ENCODE peak calls at places on chromosomes 2 and 18, in five cellular contexts. One of them, this sample, is unnamed.

GRCh38 chr2:7427293-7428060 is 510.3 kb downstream of the RNF144A start:
- DNase-seq in neural crest cell: peak; percentile 30
- DNase-seq in foreskin fibroblast: peak; percentile 76
- DNase-seq in neural progenitor cell: peak; percentile 82
- DNase-seq in GM13976: peak; percentile 57
- DNase-seq in this sample: no peak

GRCh38 chr2:180573951-180574350 is 406.5 kb upstream of the UBE2E3 start:
- DNase-seq in neural crest cell: no peak
- DNase-seq in foreskin fibroblast: peak; percentile 73
- DNase-seq in neural progenitor cell: no peak
- DNase-seq in GM13976: no peak
- DNase-seq in this sample: no peak

GRCh38 chr2:183291436-183291835 is 167.2 kb downstream of the NUP35 start:
- DNase-seq in neural crest cell: no peak
- DNase-seq in foreskin fibroblast: no peak
- DNase-seq in neural progenitor cell: no peak
- DNase-seq in GM13976: no peak
- DNase-seq in this sample: no peak

GRCh38 chr2:44550571-44550970 is 188.8 kb downstream of the CAMKMT start:
- DNase-seq in neural crest cell: no peak
- DNase-seq in foreskin fibroblast: peak; percentile 49
- DNase-seq in neural progenitor cell: no peak
- DNase-seq in GM13976: peak; percentile 9
- DNase-seq in this sample: no peak

GRCh38 chr2:43109261-43109743 is 117.1 kb downstream of the ZFP36L2 start:
- DNase-seq in neural crest cell: no peak
- DNase-seq in foreskin fibroblast: no peak
- DNase-seq in neural progenitor cell: no peak
- DNase-seq in GM13976: no peak
- DNase-seq in this sample: no peak

GRCh38 chr18:6917082-6917481 is 187.6 kb downstream of the ARHGAP28 start:
- DNase-seq in neural crest cell: no peak
- DNase-seq in foreskin fibroblast: peak; percentile 5
- DNase-seq in neural progenitor cell: no peak
- DNase-seq in GM13976: no peak
- DNase-seq in this sample: no peak

GRCh38 chr2:8409461-8410260 is 272.2 kb upstream of the ID2 start:
- DNase-seq in neural crest cell: no peak
- DNase-seq in foreskin fibroblast: peak; percentile 33
- DNase-seq in neural progenitor cell: no peak
- DNase-seq in GM13976: no peak
- DNase-seq in this sample: no peak

GRCh38 chr2:38572167-38572566 is 30.6 kb downstream of the HNRNPLL start:
- DNase-seq in neural crest cell: no peak
- DNase-seq in foreskin fibroblast: peak; percentile 88
- DNase-seq in neural progenitor cell: no peak
- DNase-seq in GM13976: no peak
- DNase-seq in this sample: no peak

GRCh38 chr2:105732096-105732495 is 12.6 kb upstream of the NCK2 start:
- DNase-seq in neural crest cell: no peak
- DNase-seq in foreskin fibroblast: peak; percentile 29
- DNase-seq in neural progenitor cell: no peak
- DNase-seq in GM13976: no peak
- DNase-seq in this sample: no peak

GRCh38 chr2:25418944-25419677 is 77.4 kb upstream of the DNMT3A start:
- DNase-seq in neural crest cell: no peak
- DNase-seq in foreskin fibroblast: peak; percentile 31
- DNase-seq in neural progenitor cell: no peak
- DNase-seq in GM13976: no peak
- DNase-seq in this sample: no peak

GRCh38 chr2:127049927-127050802 is 56.8 kb downstream of the BIN1 start:
- DNase-seq in neural crest cell: peak; percentile 76
- DNase-seq in foreskin fibroblast: peak; percentile 80
- DNase-seq in neural progenitor cell: peak; percentile 81
- DNase-seq in GM13976: peak; percentile 93
- DNase-seq in this sample: no peak

GRCh38 chr2:142217804-142218203 is 87.0 kb upstream of the LRP1B start:
- DNase-seq in neural crest cell: no peak
- DNase-seq in foreskin fibroblast: peak; percentile 17
- DNase-seq in neural progenitor cell: no peak
- DNase-seq in GM13976: no peak
- DNase-seq in this sample: no peak

GRCh38 chr18:59769105-59769865 is 72.1 kb upstream of the CCBE1 start:
- DNase-seq in neural crest cell: no peak
- DNase-seq in foreskin fibroblast: peak; percentile 70
- DNase-seq in neural progenitor cell: no peak
- DNase-seq in GM13976: no peak
- DNase-seq in this sample: no peak

GRCh38 chr2:179461367-179461886 is 196.8 kb upstream of the SESTD1 start:
- DNase-seq in neural crest cell: no peak
- DNase-seq in foreskin fibroblast: peak; percentile 42
- DNase-seq in neural progenitor cell: no peak
- DNase-seq in GM13976: no peak
- DNase-seq in this sample: no peak

GRCh38 chr2:128037624-128038023 is 9.8 kb upstream of the SAP130 start:
- DNase-seq in neural crest cell: no peak
- DNase-seq in foreskin fibroblast: no peak
- DNase-seq in neural progenitor cell: peak; percentile 56
- DNase-seq in GM13976: no peak
- DNase-seq in this sample: no peak

GRCh38 chr2:112885503-112885897 is 25.5 kb upstream of the IL37 start:
- DNase-seq in neural crest cell: no peak
- DNase-seq in foreskin fibroblast: no peak
- DNase-seq in neural progenitor cell: no peak
- DNase-seq in GM13976: no peak
- DNase-seq in this sample: no peak

GRCh38 chr2:178829981-178830380 is 22.8 kb upstream of the TTN start:
- DNase-seq in neural crest cell: no peak
- DNase-seq in foreskin fibroblast: no peak
- DNase-seq in neural progenitor cell: no peak
- DNase-seq in GM13976: no peak
- DNase-seq in this sample: no peak

GRCh38 chr2:206164261-206164862 is 4.7 kb downstream of the EEF1B2 start:
- DNase-seq in neural crest cell: peak; percentile 68
- DNase-seq in foreskin fibroblast: peak; percentile 76
- DNase-seq in neural progenitor cell: peak; percentile 36
- DNase-seq in GM13976: no peak
- DNase-seq in this sample: no peak

GRCh38 chr2:172311921-172312345 is 115.5 kb upstream of the ITGA6 start:
- DNase-seq in neural crest cell: no peak
- DNase-seq in foreskin fibroblast: no peak
- DNase-seq in neural progenitor cell: no peak
- DNase-seq in GM13976: no peak
- DNase-seq in this sample: no peak

GRCh38 chr18:53687002-53687401 is 537.5 kb downstream of the MBD2 start:
- DNase-seq in neural crest cell: no peak
- DNase-seq in foreskin fibroblast: peak; percentile 4
- DNase-seq in neural progenitor cell: no peak
- DNase-seq in GM13976: no peak
- DNase-seq in this sample: no peak

GRCh38 chr2:189465478-189465877 is 24.2 kb downstream of the WDR75 start:
- DNase-seq in neural crest cell: no peak
- DNase-seq in foreskin fibroblast: no peak
- DNase-seq in neural progenitor cell: no peak
- DNase-seq in GM13976: no peak
- DNase-seq in this sample: no peak

GRCh38 chr2:23561088-23561487 is 176.1 kb downstream of the KLHL29 start:
- DNase-seq in neural crest cell: no peak
- DNase-seq in foreskin fibroblast: peak; percentile 26
- DNase-seq in neural progenitor cell: no peak
- DNase-seq in GM13976: no peak
- DNase-seq in this sample: no peak

GRCh38 chr2:219469186-219469724 is 29.4 kb upstream of the GMPPA start:
- DNase-seq in neural crest cell: no peak
- DNase-seq in foreskin fibroblast: peak; percentile 85
- DNase-seq in neural progenitor cell: no peak
- DNase-seq in GM13976: no peak
- DNase-seq in this sample: no peak

GRCh38 chr2:127324635-127325034 is 30.7 kb upstream of the ERCC3 start:
- DNase-seq in neural crest cell: no peak
- DNase-seq in foreskin fibroblast: peak; percentile 75
- DNase-seq in neural progenitor cell: peak; percentile 15
- DNase-seq in GM13976: no peak
- DNase-seq in this sample: no peak

GRCh38 chr2:128790541-128790944 is 471.9 kb upstream of the HS6ST1 start:
- DNase-seq in neural crest cell: no peak
- DNase-seq in foreskin fibroblast: no peak
- DNase-seq in neural progenitor cell: no peak
- DNase-seq in GM13976: no peak
- DNase-seq in this sample: peak; percentile 29

GRCh38 chr2:44098050-44098449 is 70.6 kb upstream of the PPM1B start:
- DNase-seq in neural crest cell: no peak
- DNase-seq in foreskin fibroblast: no peak
- DNase-seq in neural progenitor cell: no peak
- DNase-seq in GM13976: no peak
- DNase-seq in this sample: no peak

GRCh38 chr2:39803839-39804238 is 24.8 kb upstream of the THUMPD2 start:
- DNase-seq in neural crest cell: no peak
- DNase-seq in foreskin fibroblast: no peak
- DNase-seq in neural progenitor cell: no peak
- DNase-seq in GM13976: no peak
- DNase-seq in this sample: no peak

GRCh38 chr2:69013123-69013836 is at the start of gene ANTXR1:
- DNase-seq in neural crest cell: peak; percentile 51
- DNase-seq in foreskin fibroblast: peak; percentile 85
- DNase-seq in neural progenitor cell: peak; percentile 82
- DNase-seq in GM13976: peak; percentile 42
- DNase-seq in this sample: peak; percentile 74

GRCh38 chr2:26709323-26710110 is 17.0 kb downstream of the KCNK3 start:
- DNase-seq in neural crest cell: no peak
- DNase-seq in foreskin fibroblast: no peak
- DNase-seq in neural progenitor cell: no peak
- DNase-seq in GM13976: no peak
- DNase-seq in this sample: no peak

GRCh38 chr2:163417596-163418337 is 318.0 kb downstream of the FIGN start:
- DNase-seq in neural crest cell: no peak
- DNase-seq in foreskin fibroblast: no peak
- DNase-seq in neural progenitor cell: no peak
- DNase-seq in GM13976: no peak
- DNase-seq in this sample: no peak

DNA sequence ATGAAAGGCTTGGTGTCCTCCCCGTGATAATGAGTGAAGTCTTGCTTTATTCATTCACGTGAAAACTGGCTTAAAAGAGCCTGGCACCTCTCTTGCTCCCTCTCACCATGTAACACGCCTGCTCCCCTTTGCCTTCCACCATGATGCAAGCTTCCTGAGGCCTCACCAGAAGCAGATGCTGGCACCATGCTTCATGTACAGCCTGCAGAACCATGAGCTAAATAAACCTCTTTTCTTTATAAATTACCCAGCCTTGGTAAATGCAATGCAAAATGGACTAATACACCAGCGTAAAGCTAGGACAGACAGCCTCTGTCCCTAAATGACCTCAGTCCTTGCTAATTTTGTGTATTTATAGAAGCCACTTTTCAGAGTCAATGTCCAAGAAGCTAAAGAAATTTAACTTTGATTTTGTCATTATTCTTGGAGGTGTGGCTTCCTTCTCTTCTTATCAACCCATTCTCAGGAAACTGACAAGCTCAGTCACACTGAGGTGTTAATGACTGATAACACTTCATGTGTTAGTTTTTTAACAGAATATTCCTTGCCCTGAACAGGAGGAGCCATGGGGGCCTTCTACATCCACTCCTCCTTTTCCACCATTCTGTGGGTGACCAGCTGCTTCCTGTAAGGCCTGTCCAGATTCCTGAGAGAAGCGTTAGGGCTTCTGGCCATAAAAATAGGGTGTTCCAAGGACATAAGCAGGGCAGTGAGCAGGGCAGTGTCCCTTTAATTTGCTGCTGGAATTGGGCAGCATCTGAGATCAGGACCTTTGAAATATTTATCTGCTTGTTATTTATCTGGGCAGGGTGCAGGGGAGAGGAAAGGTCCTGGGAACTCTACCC is 38.0 kb upstream of the EPAS1 start:
- DNase-seq in neural crest cell: no peak
- DNase-seq in foreskin fibroblast: no peak
- DNase-seq in neural progenitor cell: no peak
- DNase-seq in GM13976: no peak
- DNase-seq in this sample: no peak
- TF ChIP-seq CTCF in neural crest cell: no peak
- TF ChIP-seq CTCF in foreskin fibroblast: no peak
- TF ChIP-seq CTCF in neural progenitor cell: no peak
- TF ChIP-seq CTCF in GM13976: no peak
- TF ChIP-seq CTCF in this sample: no peak

GRCh38 chr2:96264656-96265348 is 995 bp downstream of the TMEM127 start:
- DNase-seq in neural crest cell: peak; percentile 28
- DNase-seq in foreskin fibroblast: peak; percentile 69
- DNase-seq in neural progenitor cell: peak; percentile 69
- DNase-seq in GM13976: peak; percentile 67
- DNase-seq in this sample: no peak
- TF ChIP-seq CTCF in neural crest cell: peak; percentile 59
- TF ChIP-seq CTCF in foreskin fibroblast: peak; percentile 58
- TF ChIP-seq CTCF in neural progenitor cell: peak; percentile 57
- TF ChIP-seq CTCF in GM13976: no peak
- TF ChIP-seq CTCF in this sample: peak; percentile 70

GRCh38 chr2:10864888-10865551 is 46.7 kb upstream of the KCNF1 start:
- DNase-seq in neural crest cell: no peak
- DNase-seq in foreskin fibroblast: no peak
- DNase-seq in neural progenitor cell: no peak
- DNase-seq in GM13976: peak; percentile 73
- DNase-seq in this sample: no peak
- TF ChIP-seq CTCF in neural crest cell: peak; percentile 33
- TF ChIP-seq CTCF in foreskin fibroblast: no peak
- TF ChIP-seq CTCF in neural progenitor cell: peak; percentile 23
- TF ChIP-seq CTCF in GM13976: peak; percentile 1
- TF ChIP-seq CTCF in this sample: peak; percentile 51

DNA sequence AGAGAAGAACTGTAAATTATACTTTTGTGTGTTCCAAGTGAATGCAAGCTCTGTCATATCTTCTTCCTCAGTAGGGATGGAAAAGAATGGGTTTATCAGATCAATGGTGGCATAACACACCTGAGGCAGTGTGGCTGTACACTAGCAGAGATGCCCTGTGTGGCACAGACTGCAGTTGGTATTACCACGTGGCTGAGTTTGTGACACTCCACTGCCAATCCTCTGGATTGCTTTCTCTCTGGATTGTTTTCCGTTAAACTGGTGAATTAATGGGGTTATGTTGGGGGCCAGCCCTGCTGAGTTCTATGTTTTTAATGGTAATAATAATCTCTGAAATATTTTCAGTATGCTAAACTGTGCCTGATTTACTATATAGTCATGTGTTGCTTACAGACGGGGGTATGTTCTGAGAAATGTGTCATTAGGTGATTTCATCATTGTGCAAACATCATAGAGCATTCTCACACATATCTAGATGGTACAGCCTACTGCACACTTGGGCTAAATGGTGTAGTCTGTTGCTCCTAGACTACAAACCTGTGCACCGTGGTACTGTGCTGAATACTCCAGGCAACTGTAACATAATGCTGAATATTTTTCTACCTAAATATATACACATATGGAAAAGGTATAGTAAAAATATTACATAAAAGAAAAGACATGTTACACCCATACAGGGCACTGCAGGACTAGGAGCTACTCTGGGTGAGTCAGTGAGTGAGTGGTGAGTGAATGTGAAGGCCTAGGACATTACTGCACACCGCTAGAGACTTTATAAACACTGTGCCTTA is 84.7 kb upstream of the ST6GAL2 start:
- DNase-seq in neural crest cell: no peak
- DNase-seq in foreskin fibroblast: peak; percentile 82
- DNase-seq in neural progenitor cell: no peak
- DNase-seq in GM13976: no peak
- DNase-seq in this sample: no peak
- TF ChIP-seq CTCF in neural crest cell: no peak
- TF ChIP-seq CTCF in foreskin fibroblast: no peak
- TF ChIP-seq CTCF in neural progenitor cell: no peak
- TF ChIP-seq CTCF in GM13976: no peak
- TF ChIP-seq CTCF in this sample: no peak

GRCh38 chr2:187842978-187843847 is 289.0 kb upstream of the TFPI start:
- DNase-seq in neural crest cell: peak; percentile 5
- DNase-seq in foreskin fibroblast: peak; percentile 82
- DNase-seq in neural progenitor cell: peak; percentile 80
- DNase-seq in GM13976: peak; percentile 18
- DNase-seq in this sample: no peak
- TF ChIP-seq CTCF in neural crest cell: peak; percentile 81
- TF ChIP-seq CTCF in foreskin fibroblast: peak; percentile 55
- TF ChIP-seq CTCF in neural progenitor cell: peak; percentile 88
- TF ChIP-seq CTCF in GM13976: peak; percentile 50
- TF ChIP-seq CTCF in this sample: peak; percentile 85

This sample was measured in type B pancreatic cell.